ENCODE peak calls at places on chromosomes 4 and X, in six cellular contexts. R is upper lobe of left lung, C is foreskin fibroblast, G is cardiac muscle cell, Y is heart right ventricle, P is mammary epithelial cell. J is an unnamed sample.

GRCh38 chr4:85734446-85734845 is 259.5 kb downstream of the ARHGAP24 start:
- DNase-seq in R (no peak), C (no peak), G (no peak), Y (no peak), P (peak), J (no peak)

GRCh38 chr4:65825121-65825520 is 154.8 kb upstream of the EPHA5 start:
- DNase-seq in R (no peak), C (no peak), G (no peak), Y (no peak), P (peak), J (no peak)

GRCh38 chr4:186724861-186725419 is 1.3 kb upstream of the FAT1 start:
- DNase-seq in R (no peak), C (peak), G (peak), Y (no peak), P (peak), J (no peak)

GRCh38 chr4:40196260-40196659 is 571 bp upstream of the RHOH start:
- DNase-seq in R (no peak), C (no peak), G (no peak), Y (no peak), P (no peak), J (no peak)

GRCh38 chrX:7062276-7062675 is 85.2 kb upstream of the STS start:
- DNase-seq in R (no peak), C (peak), G (no peak), Y (no peak), P (no peak), J (no peak)

GRCh38 chrX:108704839-108705238 is 31.5 kb downstream of the IRS4 start:
- DNase-seq in R (no peak), C (no peak), G (no peak), Y (no peak), P (no peak), J (no peak)

GRCh38 chr4:7210818-7211217 is 18.5 kb downstream of the SORCS2 start:
- DNase-seq in R (no peak), C (peak), G (no peak), Y (no peak), P (no peak), J (no peak)

GRCh38 chr4:45693746-45694145 is 430.1 kb downstream of the GABRG1 start:
- DNase-seq in R (no peak), C (no peak), G (peak), Y (no peak), P (no peak), J (no peak)

GRCh38 chr4:41785665-41786064 is 37.1 kb upstream of the PHOX2B start:
- DNase-seq in R (no peak), C (no peak), G (no peak), Y (no peak), P (no peak), J (no peak)

GRCh38 chr4:168574581-168575295 is 77.9 kb downstream of the PALLD start:
- DNase-seq in R (no peak), C (peak), G (no peak), Y (no peak), P (peak), J (no peak)

GRCh38 chr4:184471872-184472539 is 2.3 kb downstream of the IRF2 start:
- DNase-seq in R (peak), C (peak), G (no peak), Y (no peak), P (no peak), J (peak)

GRCh38 chr4:677431-678293 is 3.3 kb downstream of the MYL5 start:
- DNase-seq in R (no peak), C (peak), G (no peak), Y (no peak), P (peak), J (peak)

GRCh38 chr4:7753271-7753670 is 186.4 kb downstream of the AFAP1 start:
- DNase-seq in R (peak), C (no peak), G (no peak), Y (no peak), P (peak), J (no peak)

GRCh38 chr4:145299380-145300076 is 119.1 kb upstream of the OTUD4 start:
- DNase-seq in R (no peak), C (peak), G (no peak), Y (no peak), P (peak), J (peak)

GRCh38 chr4:176404591-176404990 is 84.8 kb downstream of the SPCS3 start:
- DNase-seq in R (no peak), C (peak), G (no peak), Y (no peak), P (peak), J (no peak)

GRCh38 chr4:87196927-87197326 is 23.5 kb downstream of the KLHL8 start:
- DNase-seq in R (no peak), C (no peak), G (no peak), Y (no peak), P (no peak), J (no peak)

GRCh38 chr4:7863911-7864681 is 75.6 kb downstream of the AFAP1 start:
- DNase-seq in R (no peak), C (no peak), G (no peak), Y (no peak), P (peak), J (peak)

GRCh38 chr4:24657768-24658617 is 73.6 kb upstream of the DHX15 start:
- DNase-seq in R (peak), C (peak), G (no peak), Y (peak), P (peak), J (peak)

GRCh38 chr4:128068927-128069326 is 7.8 kb downstream of the LARP1B start:
- DNase-seq in R (no peak), C (peak), G (no peak), Y (no peak), P (peak), J (peak)

GRCh38 chrX:136752796-136753195 is 27.9 kb downstream of the ARHGEF6 start:
- DNase-seq in R (no peak), C (peak), G (no peak), Y (no peak), P (no peak), J (no peak)

GRCh38 chrX:69145281-69145680 is 20.0 kb downstream of the PJA1 start:
- DNase-seq in R (peak), C (no peak), G (no peak), Y (no peak), P (no peak), J (no peak)

GRCh38 chr4:154743683-154744340 is at the start of gene LRAT:
- DNase-seq in R (peak), C (peak), G (peak), Y (peak), P (peak), J (peak)
- TF ChIP-seq CTCF in R (no peak), C (no peak), G (no peak), Y (no peak), P (peak), J (no peak)

GRCh38 chr4:173577963-173578362 is 47.9 kb upstream of the HAND2 start:
- DNase-seq in R (no peak), C (no peak), G (no peak), Y (no peak), P (no peak), J (no peak)

GRCh38 chr4:173572493-173573129 is 42.6 kb upstream of the HAND2 start:
- DNase-seq in R (no peak), C (no peak), G (no peak), Y (no peak), P (no peak), J (no peak)

GRCh38 chr4:173573725-173574124 is 43.7 kb upstream of the HAND2 start:
- DNase-seq in R (no peak), C (no peak), G (no peak), Y (no peak), P (no peak), J (no peak)

GRCh38 chr4:173573286-173573685 is 43.3 kb upstream of the HAND2 start:
- DNase-seq in R (no peak), C (peak), G (no peak), Y (no peak), P (no peak), J (no peak)

DNA sequence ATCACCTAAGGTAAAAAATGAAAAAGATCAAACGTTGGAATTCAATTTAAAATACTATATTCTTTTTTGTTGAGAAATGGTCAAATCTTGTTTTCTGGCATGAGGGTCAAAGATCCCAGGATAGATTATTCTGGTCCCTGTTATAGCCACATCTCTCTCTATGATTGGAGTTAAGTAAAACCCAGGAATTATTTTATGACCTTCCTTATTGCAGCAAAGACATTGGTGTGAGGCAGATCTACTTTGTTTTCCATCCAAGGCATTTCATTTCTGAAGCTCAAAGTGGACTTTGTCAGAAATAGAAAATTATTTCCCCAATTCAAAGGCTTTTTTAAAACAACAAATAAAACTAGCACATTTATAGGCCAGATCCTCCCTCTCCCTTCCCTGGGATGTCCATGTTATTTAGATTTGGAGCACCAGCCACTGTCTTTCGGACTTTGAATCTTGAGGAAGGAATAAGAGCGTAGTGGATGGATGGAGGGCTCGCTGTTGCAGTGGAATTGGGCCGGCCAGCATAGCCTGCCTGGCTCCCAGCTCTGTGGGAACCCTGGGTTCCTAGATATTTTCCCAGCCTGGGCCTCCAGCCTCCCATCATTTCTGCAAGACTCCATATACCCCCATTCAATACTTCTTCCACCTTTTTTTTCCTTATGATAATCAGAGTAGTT is 45.6 kb upstream of the HAND2 start:
- DNase-seq in R (no peak), C (no peak), G (no peak), Y (no peak), P (no peak), J (no peak)
- TF ChIP-seq CTCF in R (no peak), C (no peak), G (no peak), Y (no peak), P (no peak), J (no peak)

GRCh38 chrX:87728459-87728858 is 210.9 kb downstream of the KLHL4 start:
- DNase-seq in R (no peak), C (no peak), G (no peak), Y (no peak), P (no peak), J (no peak)

GRCh38 chrX:87727615-87728014 is 210.0 kb downstream of the KLHL4 start:
- DNase-seq in R (no peak), C (no peak), G (no peak), Y (no peak), P (no peak), J (no peak)

GRCh38 chrX:87736576-87736975 is 219.0 kb downstream of the KLHL4 start:
- DNase-seq in R (no peak), C (no peak), G (no peak), Y (no peak), P (no peak), J (no peak)

GRCh38 chrX:87728024-87728423 is 210.4 kb downstream of the KLHL4 start:
- DNase-seq in R (no peak), C (no peak), G (no peak), Y (no peak), P (no peak), J (no peak)

DNA sequence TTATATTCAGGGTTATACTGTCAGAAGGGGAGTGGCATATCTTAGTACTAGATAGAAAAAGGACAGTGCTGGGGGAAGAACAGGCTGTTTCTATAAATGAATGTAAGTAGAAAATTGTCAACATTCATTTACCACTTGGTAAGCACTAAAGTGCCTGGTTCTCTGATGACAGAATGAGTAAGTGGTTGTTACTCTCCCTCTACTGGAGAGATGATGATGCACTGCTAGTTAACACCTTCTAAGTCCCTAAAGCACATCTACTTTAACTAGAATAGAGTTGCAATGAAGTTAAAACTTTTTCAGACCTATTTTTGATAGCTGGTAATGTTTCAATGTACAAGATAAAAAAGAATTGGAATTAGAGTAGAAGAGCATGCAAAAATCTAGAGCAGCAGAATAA is 214.5 kb downstream of the KLHL4 start:
- DNase-seq in R (no peak), C (no peak), G (peak), Y (no peak), P (no peak), J (no peak)
- TF ChIP-seq CTCF in R (no peak), C (no peak), G (no peak), Y (no peak), P (no peak), J (no peak)

GRCh38 chrX:115687595-115687994 is 126.6 kb downstream of the PLS3 start:
- DNase-seq in R (no peak), C (no peak), G (no peak), Y (no peak), P (no peak), J (no peak)

GRCh38 chrX:115694028-115694427 is 133.1 kb downstream of the PLS3 start:
- DNase-seq in R (no peak), C (no peak), G (no peak), Y (no peak), P (no peak), J (no peak)

GRCh38 chrX:115693476-115693875 is 132.5 kb downstream of the PLS3 start:
- DNase-seq in R (no peak), C (no peak), G (no peak), Y (no peak), P (no peak), J (no peak)

GRCh38 chrX:115689931-115690330 is 129.0 kb downstream of the PLS3 start:
- DNase-seq in R (no peak), C (peak), G (no peak), Y (no peak), P (no peak), J (no peak)

GRCh38 chrX:115690554-115691216 is 129.7 kb downstream of the PLS3 start:
- DNase-seq in R (peak), C (peak), G (peak), Y (no peak), P (peak), J (peak)
- TF ChIP-seq CTCF in R (peak), C (peak), G (peak), Y (peak), P (peak), J (peak)

DNA sequence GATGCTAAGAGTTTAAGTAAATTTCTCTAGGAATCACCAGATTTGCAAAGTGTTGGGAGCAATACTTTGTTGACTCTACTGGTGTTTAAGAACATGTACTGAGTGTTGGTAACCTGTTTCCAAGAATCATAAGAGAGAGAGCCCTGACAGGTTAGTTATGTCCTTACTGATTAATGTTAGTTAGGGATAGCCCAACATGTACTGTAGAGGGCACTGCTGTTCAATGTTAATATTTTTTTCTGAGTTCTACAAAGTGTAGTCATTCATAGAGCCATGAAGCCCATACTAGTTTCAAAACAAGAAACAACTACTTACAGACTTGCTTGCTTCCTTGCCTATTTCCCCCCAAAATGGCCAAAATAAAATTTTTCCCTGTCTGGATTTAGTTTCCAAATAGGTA is 11.9 kb downstream of the TMPRSS11D start:
- DNase-seq in R (no peak), C (peak), G (peak), Y (no peak), P (peak), J (no peak)
- TF ChIP-seq CTCF in R (no peak), C (peak), G (peak), Y (no peak), P (peak), J (no peak)

GRCh38 chr4:25878676-25879075 is 15.9 kb upstream of the SEL1L3 start:
- DNase-seq in R (no peak), C (no peak), G (no peak), Y (no peak), P (no peak), J (no peak)
- TF ChIP-seq CTCF in R (no peak), C (no peak), G (no peak), Y (no peak), P (no peak), J (no peak)

DNA sequence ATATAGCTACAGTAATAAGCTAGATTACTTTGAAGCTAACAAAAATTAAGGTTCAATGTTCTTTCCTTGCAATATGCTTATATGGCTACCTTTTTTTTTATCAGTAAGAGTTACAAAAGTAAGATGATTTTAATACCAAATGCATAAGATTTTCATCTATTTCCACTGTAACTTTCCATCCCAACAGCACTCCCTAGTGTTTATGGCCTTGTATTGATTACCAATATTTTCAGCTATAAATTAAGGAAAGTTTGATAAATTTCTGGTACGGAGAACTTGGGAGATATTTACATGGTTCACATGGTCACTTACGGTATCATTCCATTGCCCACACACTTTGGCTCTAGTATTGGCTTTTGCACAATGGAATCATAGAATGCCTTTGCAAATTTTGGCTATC is 448.9 kb upstream of the PABPC4L start:
- DNase-seq in R (no peak), C (no peak), G (no peak), Y (no peak), P (no peak), J (no peak)
- TF ChIP-seq CTCF in R (no peak), C (no peak), G (no peak), Y (no peak), P (no peak), J (no peak)